ENCODE peak calls at places on chromosomes 11 and 22, in four cellular contexts. S is cardiac fibroblast, V is heart right ventricle, E is AG10803. G is an unnamed sample.

GRCh38 chr11:68441466-68442230 is 18.9 kb upstream of the PPP6R3 start:
- DNase-seq in V (no peak), S (peak; percentile 28), E (peak; percentile 47), G (no peak)

GRCh38 chr11:119584193-119585037 is 144.6 kb downstream of the NECTIN1 start:
- DNase-seq in S (peak; percentile 48), V (peak; percentile 28), E (peak; percentile 56), G (peak; percentile 44)

GRCh38 chr11:15073361-15074205 is at the start of gene CALCB:
- DNase-seq in E (peak; percentile 12), S (peak; percentile 8), V (no peak), G (no peak)

GRCh38 chr11:113444469-113445122 is 30.6 kb downstream of the DRD2 start:
- DNase-seq in S (no peak), V (no peak), E (no peak), G (no peak)

GRCh38 chr22:30668306-30668655 is 606 bp upstream of the DUSP18 start:
- DNase-seq in S (no peak), E (no peak), V (no peak), G (no peak)

GRCh38 chr22:29251981-29252978 is 15.5 kb downstream of the RHBDD3 start:
- DNase-seq in V (no peak), S (no peak), E (no peak), G (no peak)

GRCh38 chr11:100203789-100204188 is 483.3 kb upstream of the ARHGAP42 start:
- DNase-seq in S (no peak), V (no peak), E (no peak), G (no peak)

GRCh38 chr11:5151713-5152153 is 2.8 kb downstream of the OR52A1 start:
- DNase-seq in V (no peak), E (no peak), S (no peak), G (no peak)

GRCh38 chr22:30232716-30233218 is 13.8 kb downstream of the LIF start:
- DNase-seq in S (no peak), V (no peak), E (no peak), G (no peak)

GRCh38 chr22:27226666-27227065 is 569.3 kb downstream of the MIAT start:
- DNase-seq in E (peak; percentile 55), V (no peak), S (no peak), G (no peak)

GRCh38 chr11:123174196-123175183 is 20.6 kb downstream of the CLMP start:
- DNase-seq in E (peak; percentile 99), S (peak; percentile 97), V (no peak), G (peak; percentile 91)

GRCh38 chr11:35647535-35648092 is 15.0 kb upstream of the TRIM44 start:
- DNase-seq in V (no peak), E (no peak), S (no peak), G (no peak)

GRCh38 chr11:3200388-3201111 is 18.1 kb downstream of the MRGPRG start:
- DNase-seq in V (no peak), E (no peak), S (no peak), G (no peak)

GRCh38 chr22:49567894-49568750 is 259.6 kb downstream of the BRD1 start:
- DNase-seq in V (no peak), E (no peak), S (no peak), G (no peak)

GRCh38 chr22:33873186-33873585 is 47.1 kb downstream of the LARGE1 start:
- DNase-seq in S (no peak), E (peak; percentile 34), V (peak; percentile 48), G (no peak)

GRCh38 chr11:42049650-42050049 is 590.2 kb upstream of the LRRC4C start:
- DNase-seq in E (no peak), V (no peak), S (peak; percentile 51), G (no peak)

GRCh38 chr11:106482920-106483761 is 405.7 kb downstream of the AASDHPPT start:
- DNase-seq in E (peak; percentile 41), S (peak; percentile 69), V (no peak), G (peak; percentile 22)

GRCh38 chr11:96752221-96752620 is 362.4 kb downstream of the JRKL start:
- DNase-seq in S (no peak), V (no peak), E (peak; percentile 15), G (no peak)

GRCh38 chr22:42994917-42995562 is 19.9 kb downstream of the PACSIN2 start:
- DNase-seq in E (peak; percentile 93), S (peak; percentile 96), V (no peak), G (peak; percentile 95)

GRCh38 chr11:1369371-1370005 is 20.2 kb upstream of the BRSK2 start:
- DNase-seq in S (no peak), V (no peak), E (no peak), G (no peak)

GRCh38 chr11:62546244-62546936 is at the start of gene AHNAK:
- DNase-seq in S (peak; percentile 59), E (peak; percentile 67), V (peak; percentile 91), G (no peak)

GRCh38 chr11:8262552-8263108 is 1.0 kb downstream of the LMO1 start:
- DNase-seq in E (peak; percentile 44), S (peak; percentile 34), V (peak; percentile 50), G (no peak)

GRCh38 chr11:125772834-125773505 is 5.7 kb downstream of the PATE2 start:
- DNase-seq in V (no peak), E (peak; percentile 87), S (peak; percentile 76), G (no peak)

GRCh38 chr22:49469896-49470740 is 357.6 kb downstream of the BRD1 start:
- DNase-seq in S (no peak), V (no peak), E (no peak), G (no peak)

GRCh38 chr22:47517062-47517461 is 754.6 kb downstream of the TBC1D22A start:
- DNase-seq in S (no peak), V (no peak), E (no peak), G (no peak)

GRCh38 chr11:119101367-119101758 is 290 bp downstream of the DPAGT1 start:
- DNase-seq in S (no peak), E (no peak), V (no peak), G (no peak)

GRCh38 chr11:65793144-65793581 is 6.3 kb downstream of the OVOL1 start:
- DNase-seq in E (no peak), V (no peak), S (no peak), G (no peak)

GRCh38 chr22:31929126-31929928 is 15.0 kb upstream of the YWHAH start:
- DNase-seq in S (no peak), E (peak; percentile 54), V (no peak), G (no peak)

GRCh38 chr22:44859641-44860040 is 107.3 kb downstream of the ARHGAP8 start:
- DNase-seq in V (no peak), S (no peak), E (no peak), G (no peak)

GRCh38 chr11:71477637-71478011 is 24.6 kb downstream of the NADSYN1 start:
- DNase-seq in E (no peak), S (no peak), V (no peak), G (no peak)

GRCh38 chr11:16739326-16739875 is 954 bp downstream of the C11orf58 start:
- DNase-seq in V (no peak), S (peak; percentile 38), E (peak; percentile 22), G (no peak)

GRCh38 chr11:114348200-114349191 is 51.8 kb downstream of the C11orf71 start:
- DNase-seq in S (peak; percentile 90), V (no peak), E (peak; percentile 78), G (no peak)

GRCh38 chr11:10160350-10160749 is 133.7 kb downstream of the SBF2 start:
- DNase-seq in E (no peak), V (no peak), S (no peak), G (no peak)

GRCh38 chr22:37604875-37605274 is 3.8 kb upstream of the GGA1 start:
- DNase-seq in V (no peak), S (no peak), E (no peak), G (no peak)

GRCh38 chr11:109426442-109426841 is 4.5 kb downstream of the C11orf87 start:
- DNase-seq in S (peak; percentile 33), V (no peak), E (no peak), G (no peak)

DNA sequence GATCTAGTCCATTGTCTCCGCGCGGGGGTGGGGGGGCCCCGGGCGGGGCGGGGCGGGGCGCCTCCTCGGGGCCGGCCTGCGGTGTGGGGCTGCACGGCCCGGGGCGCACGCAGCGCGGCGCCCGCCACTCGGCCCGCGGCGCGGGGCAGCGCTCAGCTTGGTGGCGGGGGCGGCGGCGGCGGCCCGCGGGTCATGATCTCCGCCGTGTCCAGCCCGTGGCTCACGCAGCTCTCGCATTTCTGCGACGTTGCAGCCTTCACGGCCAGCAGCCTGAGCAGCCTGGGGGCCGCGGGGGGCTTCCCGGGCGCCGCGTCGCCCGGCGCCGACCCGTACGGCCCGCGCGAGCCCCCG is at the start of gene TBX1:
- DNase-seq in S (no peak), V (no peak), E (no peak), G (no peak)
- H3K4me3 ChIP-seq in S (no peak within 1 kb of the TSS), V (peak within 1 kb of the TSS; percentile 34), E (peak within 1 kb of the TSS; percentile 74), G (no peak within 1 kb of the TSS)

GRCh38 chr11:64343740-64344133 is 3.7 kb downstream of the CCDC88B start:
- DNase-seq in V (no peak), S (peak; percentile 18), E (no peak), G (no peak)
- TF ChIP-seq CTCF in V (peak; percentile 30), S (peak; percentile 40), E (peak; percentile 9), G (peak; percentile 58)

GRCh38 chr22:19149962-19150361 is at the start of gene GSC2:
- DNase-seq in E (no peak), V (no peak), S (no peak), G (no peak)
- H3K4me3 ChIP-seq in E (no peak within 1 kb of the TSS), V (peak within 1 kb of the TSS; percentile 44), S (no peak within 1 kb of the TSS), G (no peak within 1 kb of the TSS)

GRCh38 chr22:41951898-41952474 is at the start of gene SMIM45:
- DNase-seq in E (no peak), V (no peak), S (no peak), G (no peak)
- TF ChIP-seq CTCF in E (no peak), V (no peak), S (no peak), G (no peak)

GRCh38 chr22:23750744-23751440 is at the start of gene ZNF70:
- DNase-seq in E (peak; percentile 76), S (peak; percentile 69), V (peak; percentile 86), G (no peak)

GRCh38 chr22:23753371-23753770 is 854 bp downstream of the VPREB3 start:
- DNase-seq in E (no peak), S (no peak), V (no peak), G (no peak)

GRCh38 chr22:23752750-23753149 is 1.5 kb downstream of the VPREB3 start:
- DNase-seq in V (no peak), E (no peak), S (no peak), G (no peak)

GRCh38 chr22:23751441-23751996 is 607 bp upstream of the ZNF70 start:
- DNase-seq in S (no peak), V (no peak), E (peak; percentile 17), G (no peak)

DNA sequence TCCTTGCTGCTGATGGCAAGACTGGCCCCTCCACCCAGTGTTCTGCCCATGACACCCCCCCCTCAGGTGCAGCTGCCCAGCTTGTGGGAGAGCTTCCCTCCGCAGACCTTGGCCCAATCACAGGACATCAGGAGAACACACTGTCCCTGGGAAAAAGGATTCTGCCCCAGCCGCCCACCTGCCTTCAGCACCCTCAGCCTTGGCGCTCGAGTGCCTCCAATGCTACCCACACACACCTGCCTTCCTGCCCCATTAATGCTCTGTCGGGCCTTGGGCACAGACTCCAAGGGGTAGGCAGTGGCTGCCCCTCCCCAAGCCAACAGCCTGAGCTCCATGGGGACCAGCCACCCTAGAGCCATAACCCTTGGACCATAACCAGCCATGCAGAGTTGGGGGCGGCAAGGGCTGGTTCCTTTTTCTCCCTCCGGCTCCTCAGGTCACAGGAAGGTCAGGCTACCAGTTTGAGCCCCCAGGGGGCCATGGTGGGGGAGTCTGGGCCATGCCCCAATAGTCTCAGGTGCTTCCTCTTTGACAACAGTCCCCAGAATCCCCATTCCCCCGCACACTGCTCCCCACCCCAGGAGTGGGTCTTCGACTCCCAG is 1.3 kb upstream of the ZNF70 start:
- DNase-seq in S (no peak), E (no peak), V (no peak), G (no peak)
- H3K4me3 ChIP-seq in S (no peak overlapping the region), E (no peak overlapping the region), V (peak overlapping the region; percentile 96), G (peak overlapping the region; percentile 69)